ENCODE peak calls at places on chromosome 10, in six cellular contexts. One of them, this sample, is unnamed.

GRCh38 chr10:116866987-116867595 is 17.8 kb downstream of the ENO4 start:
- DNase-seq in fibroblast of the aortic adventitia: peak
- DNase-seq in IMR-90: peak
- DNase-seq in neural progenitor cell: no peak
- DNase-seq in mammary epithelial cell: peak
- DNase-seq in PC-3: no peak
- DNase-seq in this sample: peak

GRCh38 chr10:122879339-122880273 is at the start of gene FAM24B:
- DNase-seq in fibroblast of the aortic adventitia: peak
- DNase-seq in IMR-90: peak
- DNase-seq in neural progenitor cell: peak
- DNase-seq in mammary epithelial cell: peak
- DNase-seq in PC-3: peak
- DNase-seq in this sample: peak

GRCh38 chr10:16809074-16809718 is 8.0 kb downstream of the RSU1 start:
- DNase-seq in fibroblast of the aortic adventitia: peak
- DNase-seq in IMR-90: peak
- DNase-seq in neural progenitor cell: peak
- DNase-seq in mammary epithelial cell: peak
- DNase-seq in PC-3: peak
- DNase-seq in this sample: peak

GRCh38 chr10:2921956-2922680 is 145.2 kb upstream of the PFKP start:
- DNase-seq in fibroblast of the aortic adventitia: no peak
- DNase-seq in IMR-90: peak
- DNase-seq in neural progenitor cell: no peak
- DNase-seq in mammary epithelial cell: no peak
- DNase-seq in PC-3: peak
- DNase-seq in this sample: no peak

GRCh38 chr10:8053446-8054242 is 844 bp upstream of the GATA3 start:
- DNase-seq in fibroblast of the aortic adventitia: peak
- DNase-seq in IMR-90: peak
- DNase-seq in neural progenitor cell: peak
- DNase-seq in mammary epithelial cell: peak
- DNase-seq in PC-3: peak
- DNase-seq in this sample: peak

GRCh38 chr10:43671659-43672555 is 23.2 kb upstream of the ZNF32 start:
- DNase-seq in fibroblast of the aortic adventitia: peak
- DNase-seq in IMR-90: peak
- DNase-seq in neural progenitor cell: peak
- DNase-seq in mammary epithelial cell: peak
- DNase-seq in PC-3: peak
- DNase-seq in this sample: peak

GRCh38 chr10:103241262-103242011 is 4.2 kb upstream of the RPEL1 start:
- DNase-seq in fibroblast of the aortic adventitia: peak
- DNase-seq in IMR-90: peak
- DNase-seq in neural progenitor cell: peak
- DNase-seq in mammary epithelial cell: peak
- DNase-seq in PC-3: peak
- DNase-seq in this sample: peak

GRCh38 chr10:9253121-9253520 is 1198.6 kb downstream of the GATA3 start:
- DNase-seq in fibroblast of the aortic adventitia: peak
- DNase-seq in IMR-90: peak
- DNase-seq in neural progenitor cell: no peak
- DNase-seq in mammary epithelial cell: peak
- DNase-seq in PC-3: peak
- DNase-seq in this sample: peak

GRCh38 chr10:8628351-8628750 is 573.9 kb downstream of the GATA3 start:
- DNase-seq in fibroblast of the aortic adventitia: no peak
- DNase-seq in IMR-90: no peak
- DNase-seq in neural progenitor cell: peak
- DNase-seq in mammary epithelial cell: peak
- DNase-seq in PC-3: peak
- DNase-seq in this sample: no peak

GRCh38 chr10:121236621-121237020 is 361.6 kb downstream of the FGFR2 start:
- DNase-seq in fibroblast of the aortic adventitia: no peak
- DNase-seq in IMR-90: no peak
- DNase-seq in neural progenitor cell: no peak
- DNase-seq in mammary epithelial cell: no peak
- DNase-seq in PC-3: no peak
- DNase-seq in this sample: no peak

GRCh38 chr10:121322046-121322445 is 276.2 kb downstream of the FGFR2 start:
- DNase-seq in fibroblast of the aortic adventitia: no peak
- DNase-seq in IMR-90: no peak
- DNase-seq in neural progenitor cell: no peak
- DNase-seq in mammary epithelial cell: peak
- DNase-seq in PC-3: no peak
- DNase-seq in this sample: no peak

GRCh38 chr10:11345224-11346054 is 266.0 kb downstream of the USP6NL start:
- DNase-seq in fibroblast of the aortic adventitia: peak
- DNase-seq in IMR-90: no peak
- DNase-seq in neural progenitor cell: peak
- DNase-seq in mammary epithelial cell: no peak
- DNase-seq in PC-3: peak
- DNase-seq in this sample: no peak

GRCh38 chr10:72162978-72163377 is 52.8 kb upstream of the ANAPC16 start:
- DNase-seq in fibroblast of the aortic adventitia: peak
- DNase-seq in IMR-90: peak
- DNase-seq in neural progenitor cell: no peak
- DNase-seq in mammary epithelial cell: peak
- DNase-seq in PC-3: peak
- DNase-seq in this sample: peak

GRCh38 chr10:63576501-63576900 is 55.3 kb downstream of the REEP3 start:
- DNase-seq in fibroblast of the aortic adventitia: no peak
- DNase-seq in IMR-90: no peak
- DNase-seq in neural progenitor cell: no peak
- DNase-seq in mammary epithelial cell: no peak
- DNase-seq in PC-3: no peak
- DNase-seq in this sample: no peak

DNA sequence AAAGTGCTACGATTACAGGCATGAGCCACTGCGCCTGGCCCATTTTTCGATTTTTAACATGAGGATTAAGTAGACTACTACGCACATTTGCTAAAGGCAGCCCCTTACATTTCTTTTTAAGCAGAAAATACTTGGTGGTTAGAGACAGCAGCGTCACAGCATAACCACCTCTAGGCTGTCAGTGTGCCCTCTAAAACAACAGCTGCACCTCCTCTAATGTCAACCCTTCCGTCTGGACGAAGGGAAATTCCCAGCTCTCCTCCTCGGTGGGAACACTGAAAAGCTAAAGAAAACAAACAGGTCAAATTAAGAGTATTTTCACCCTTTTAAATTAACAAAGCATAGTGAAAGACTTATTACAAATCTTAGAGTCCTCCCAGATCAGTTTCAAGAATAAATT is 47.9 kb upstream of the HNRNPH3 start:
- DNase-seq in fibroblast of the aortic adventitia: no peak
- DNase-seq in IMR-90: peak
- DNase-seq in neural progenitor cell: no peak
- DNase-seq in mammary epithelial cell: no peak
- DNase-seq in PC-3: no peak
- DNase-seq in this sample: no peak
- H3K4me3 ChIP-seq in fibroblast of the aortic adventitia: no peak
- H3K4me3 ChIP-seq in IMR-90: no peak
- H3K4me3 ChIP-seq in neural progenitor cell: no peak
- H3K4me3 ChIP-seq in mammary epithelial cell: no peak
- H3K4me3 ChIP-seq in PC-3: no peak
- H3K4me3 ChIP-seq in this sample: no peak

DNA sequence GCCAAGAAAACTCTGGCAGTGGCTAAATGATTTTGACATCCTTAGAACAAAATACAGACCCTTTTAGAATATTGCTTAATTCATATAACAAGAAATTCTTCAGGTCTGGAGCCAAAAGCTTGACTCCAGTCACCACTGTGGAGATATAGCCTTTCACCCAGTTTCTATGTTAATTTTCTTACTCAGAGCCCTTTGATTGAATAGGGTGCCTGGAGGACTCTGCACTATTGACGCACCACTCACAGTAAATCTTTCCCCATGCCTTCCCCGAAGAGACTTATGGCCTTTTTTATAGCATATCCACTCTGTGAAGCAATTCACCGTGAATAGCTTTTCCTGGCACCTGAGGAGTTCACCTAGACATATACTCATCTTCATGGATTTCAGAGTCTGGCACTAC is 613.8 kb downstream of the ZWINT start:
- DNase-seq in fibroblast of the aortic adventitia: no peak
- DNase-seq in IMR-90: no peak
- DNase-seq in neural progenitor cell: peak
- DNase-seq in mammary epithelial cell: no peak
- DNase-seq in PC-3: no peak
- DNase-seq in this sample: no peak
- TF ChIP-seq CTCF in fibroblast of the aortic adventitia: no peak
- TF ChIP-seq CTCF in IMR-90: no peak
- TF ChIP-seq CTCF in neural progenitor cell: no peak
- TF ChIP-seq CTCF in mammary epithelial cell: no peak
- TF ChIP-seq CTCF in PC-3: no peak
- TF ChIP-seq CTCF in this sample: no peak

GRCh38 chr10:22321156-22321711 is 335 bp downstream of the BMI1 start:
- DNase-seq in fibroblast of the aortic adventitia: peak
- DNase-seq in IMR-90: peak
- DNase-seq in neural progenitor cell: peak
- DNase-seq in mammary epithelial cell: peak
- DNase-seq in PC-3: peak
- DNase-seq in this sample: peak

GRCh38 chr10:22318772-22319171 is 2.1 kb upstream of the BMI1 start:
- DNase-seq in fibroblast of the aortic adventitia: no peak
- DNase-seq in IMR-90: no peak
- DNase-seq in neural progenitor cell: no peak
- DNase-seq in mammary epithelial cell: no peak
- DNase-seq in PC-3: peak
- DNase-seq in this sample: no peak

GRCh38 chr10:22320591-22321155 is at the start of gene BMI1:
- DNase-seq in fibroblast of the aortic adventitia: peak
- DNase-seq in IMR-90: peak
- DNase-seq in neural progenitor cell: peak
- DNase-seq in mammary epithelial cell: peak
- DNase-seq in PC-3: peak
- DNase-seq in this sample: peak

GRCh38 chr10:22317771-22318565 is 1.8 kb downstream of the COMMD3 start:
- DNase-seq in fibroblast of the aortic adventitia: no peak
- DNase-seq in IMR-90: no peak
- DNase-seq in neural progenitor cell: peak
- DNase-seq in mammary epithelial cell: no peak
- DNase-seq in PC-3: peak
- DNase-seq in this sample: no peak

DNA sequence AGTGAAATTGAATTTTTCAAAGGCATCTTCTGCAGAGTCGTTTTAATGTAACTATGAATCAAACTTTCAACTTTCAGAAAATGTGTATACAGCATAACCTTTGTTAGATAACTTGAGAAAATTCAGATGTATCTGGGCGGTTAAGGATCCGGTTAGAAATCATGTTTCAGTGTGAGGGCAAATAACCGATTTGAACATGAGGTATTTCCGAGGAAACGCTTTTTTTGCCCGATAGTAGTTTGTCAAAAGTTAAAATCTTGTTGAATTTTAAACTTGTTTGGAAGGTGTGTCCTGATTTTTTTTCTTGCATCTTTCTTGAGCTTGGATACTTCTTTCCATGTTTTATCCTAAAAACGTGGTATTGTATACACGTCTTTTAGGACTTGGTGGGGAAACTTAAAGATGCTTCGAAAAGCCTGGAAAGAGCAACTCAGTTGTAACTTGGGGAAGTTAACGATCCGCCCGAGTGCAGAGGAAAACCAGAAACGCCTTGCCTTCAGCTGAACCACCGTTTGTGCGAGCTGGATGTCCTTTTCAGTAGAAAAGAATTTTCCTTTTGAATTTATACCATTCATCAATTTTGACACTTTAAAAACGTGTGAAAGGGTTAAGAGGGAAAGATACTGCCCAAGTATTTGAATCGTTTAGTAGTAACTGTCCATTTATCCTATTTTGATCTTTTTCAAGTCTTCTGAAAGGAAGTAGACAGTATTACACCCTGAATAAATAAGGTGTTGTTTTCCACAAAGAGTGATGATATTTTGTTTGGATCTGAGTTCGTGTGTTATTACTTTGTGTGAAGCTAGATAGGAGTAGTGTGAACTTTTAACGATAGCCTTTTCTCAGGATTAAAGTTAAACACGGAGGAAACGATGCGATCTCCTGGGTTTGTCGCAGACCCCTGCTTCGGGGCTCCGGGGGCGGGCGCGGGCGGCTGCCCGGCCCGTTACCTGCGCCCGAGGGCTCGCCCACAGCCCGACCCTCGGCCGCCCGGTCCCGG is 1.0 kb upstream of the BMI1 start:
- DNase-seq in fibroblast of the aortic adventitia: no peak
- DNase-seq in IMR-90: no peak
- DNase-seq in neural progenitor cell: peak
- DNase-seq in mammary epithelial cell: no peak
- DNase-seq in PC-3: peak
- DNase-seq in this sample: no peak
- H3K4me3 ChIP-seq in fibroblast of the aortic adventitia: peak
- H3K4me3 ChIP-seq in IMR-90: peak
- H3K4me3 ChIP-seq in neural progenitor cell: peak
- H3K4me3 ChIP-seq in mammary epithelial cell: peak
- H3K4me3 ChIP-seq in PC-3: peak
- H3K4me3 ChIP-seq in this sample: peak

DNA sequence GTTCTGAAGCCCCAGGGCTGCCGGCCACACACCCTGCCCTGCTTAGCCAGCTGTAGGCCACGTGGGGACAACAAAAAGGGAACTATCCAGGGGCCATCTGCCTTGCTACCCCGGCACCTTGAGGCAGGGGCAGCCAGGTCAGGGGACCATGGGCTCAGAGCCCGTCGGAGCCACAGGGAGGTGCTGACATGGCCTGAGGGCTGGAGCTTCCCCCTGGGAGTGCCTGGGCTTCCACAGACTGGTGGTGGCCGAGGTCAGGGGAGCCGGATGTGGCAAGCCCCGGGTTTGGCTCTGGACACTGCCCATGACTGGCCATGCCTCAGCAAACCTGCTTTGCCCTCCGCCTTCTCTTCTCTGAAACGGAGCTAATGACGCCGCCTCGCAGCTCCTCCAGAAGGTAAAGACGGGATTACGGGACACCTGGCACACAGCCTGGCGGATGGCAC is 178.5 kb downstream of the EBF3 start:
- DNase-seq in fibroblast of the aortic adventitia: no peak
- DNase-seq in IMR-90: no peak
- DNase-seq in neural progenitor cell: no peak
- DNase-seq in mammary epithelial cell: no peak
- DNase-seq in PC-3: no peak
- DNase-seq in this sample: no peak
- TF ChIP-seq CTCF in fibroblast of the aortic adventitia: no peak
- TF ChIP-seq CTCF in IMR-90: no peak
- TF ChIP-seq CTCF in neural progenitor cell: no peak
- TF ChIP-seq CTCF in mammary epithelial cell: no peak
- TF ChIP-seq CTCF in PC-3: no peak
- TF ChIP-seq CTCF in this sample: no peak